ENCODE peak calls at places on chromosome 9, in four cellular contexts. One of them, this sample, is unnamed.

GRCh38 chr9:81737871-81738507 is 48.6 kb upstream of the TLE1 start:
- DNase-seq in left colon: no peak
- DNase-seq in fibroblast of gingiva: peak
- DNase-seq in aorta: peak
- DNase-seq in this sample: no peak

GRCh38 chr9:7957803-7958202 is 158.2 kb upstream of the DMAC1 start:
- DNase-seq in fibroblast of gingiva: no peak
- DNase-seq in left colon: no peak
- DNase-seq in aorta: no peak
- DNase-seq in this sample: no peak

GRCh38 chr9:120071760-120072159 is 508.2 kb downstream of the CDK5RAP2 start:
- DNase-seq in aorta: no peak
- DNase-seq in left colon: no peak
- DNase-seq in fibroblast of gingiva: no peak
- DNase-seq in this sample: no peak

GRCh38 chr9:70410368-70410767 is 4.1 kb downstream of the KLF9 start:
- DNase-seq in aorta: no peak
- DNase-seq in fibroblast of gingiva: no peak
- DNase-seq in left colon: no peak
- DNase-seq in this sample: no peak

GRCh38 chr9:133683494-133684460 is 47.6 kb downstream of the DBH start:
- DNase-seq in aorta: peak
- DNase-seq in fibroblast of gingiva: no peak
- DNase-seq in left colon: peak
- DNase-seq in this sample: no peak

GRCh38 chr9:90810686-90811085 is 9.1 kb downstream of the SYK start:
- DNase-seq in aorta: no peak
- DNase-seq in left colon: no peak
- DNase-seq in fibroblast of gingiva: no peak
- DNase-seq in this sample: no peak

GRCh38 chr9:121822093-121823085 is 171.0 kb downstream of the DAB2IP start:
- DNase-seq in aorta: no peak
- DNase-seq in fibroblast of gingiva: no peak
- DNase-seq in left colon: no peak
- DNase-seq in this sample: no peak

GRCh38 chr9:128337972-128338371 is 2.4 kb upstream of the SLC27A4 start:
- DNase-seq in fibroblast of gingiva: no peak
- DNase-seq in left colon: no peak
- DNase-seq in aorta: no peak
- DNase-seq in this sample: no peak

GRCh38 chr9:5586391-5586802 is 42.5 kb upstream of the RIC1 start:
- DNase-seq in left colon: no peak
- DNase-seq in fibroblast of gingiva: peak
- DNase-seq in aorta: no peak
- DNase-seq in this sample: no peak

GRCh38 chr9:74838351-74838750 is 49.4 kb downstream of the TRPM6 start:
- DNase-seq in left colon: no peak
- DNase-seq in fibroblast of gingiva: no peak
- DNase-seq in aorta: no peak
- DNase-seq in this sample: no peak

GRCh38 chr9:98275159-98275558 is 19.7 kb upstream of the TBC1D2 start:
- DNase-seq in aorta: no peak
- DNase-seq in left colon: no peak
- DNase-seq in fibroblast of gingiva: no peak
- DNase-seq in this sample: no peak

GRCh38 chr9:79312686-79313421 is 258.9 kb upstream of the TLE4 start:
- DNase-seq in left colon: no peak
- DNase-seq in aorta: no peak
- DNase-seq in fibroblast of gingiva: no peak
- DNase-seq in this sample: no peak

GRCh38 chr9:35945341-35946018 is 12.5 kb downstream of the OR2S2 start:
- DNase-seq in aorta: peak
- DNase-seq in left colon: peak
- DNase-seq in fibroblast of gingiva: peak
- DNase-seq in this sample: peak

GRCh38 chr9:21801683-21802417 is 586 bp upstream of the MTAP start:
- DNase-seq in fibroblast of gingiva: peak
- DNase-seq in aorta: peak
- DNase-seq in left colon: peak
- DNase-seq in this sample: peak

GRCh38 chr9:71664566-71664965 is 103.7 kb downstream of the CEMIP2 start:
- DNase-seq in aorta: no peak
- DNase-seq in fibroblast of gingiva: no peak
- DNase-seq in left colon: no peak
- DNase-seq in this sample: no peak

GRCh38 chr9:78695521-78695920 is 398.6 kb downstream of the PSAT1 start:
- DNase-seq in fibroblast of gingiva: no peak
- DNase-seq in aorta: peak
- DNase-seq in left colon: no peak
- DNase-seq in this sample: no peak

GRCh38 chr9:132637351-132637750 is 32.4 kb downstream of the DDX31 start:
- DNase-seq in aorta: no peak
- DNase-seq in fibroblast of gingiva: no peak
- DNase-seq in left colon: peak
- DNase-seq in this sample: no peak

GRCh38 chr9:111610851-111611250 is 11.4 kb upstream of the PTGR1 start:
- DNase-seq in left colon: no peak
- DNase-seq in fibroblast of gingiva: no peak
- DNase-seq in aorta: no peak
- DNase-seq in this sample: no peak

GRCh38 chr9:32587901-32588300 is 14.9 kb upstream of the NDUFB6 start:
- DNase-seq in aorta: no peak
- DNase-seq in fibroblast of gingiva: no peak
- DNase-seq in left colon: no peak
- DNase-seq in this sample: no peak

GRCh38 chr9:73183917-73184861 is 32.5 kb downstream of the ANXA1 start:
- DNase-seq in left colon: no peak
- DNase-seq in fibroblast of gingiva: peak
- DNase-seq in aorta: no peak
- DNase-seq in this sample: peak

GRCh38 chr9:95623614-95624013 is 106.8 kb upstream of the PTCH1 start:
- DNase-seq in fibroblast of gingiva: no peak
- DNase-seq in left colon: no peak
- DNase-seq in aorta: no peak
- DNase-seq in this sample: no peak

GRCh38 chr9:89109666-89110065 is 69.0 kb downstream of the SHC3 start:
- DNase-seq in left colon: no peak
- DNase-seq in fibroblast of gingiva: no peak
- DNase-seq in aorta: no peak
- DNase-seq in this sample: no peak

GRCh38 chr9:40925149-40925548 is 203.3 kb downstream of the FOXD4L6 start:
- DNase-seq in fibroblast of gingiva: no peak
- DNase-seq in aorta: no peak
- DNase-seq in left colon: no peak
- DNase-seq in this sample: no peak

GRCh38 chr9:115170674-115171073 is 52.7 kb upstream of the TNC start:
- DNase-seq in aorta: no peak
- DNase-seq in fibroblast of gingiva: peak
- DNase-seq in left colon: no peak
- DNase-seq in this sample: no peak

GRCh38 chr9:33637881-33638280 is 113.8 kb downstream of the ANKRD18B start:
- DNase-seq in fibroblast of gingiva: no peak
- DNase-seq in aorta: no peak
- DNase-seq in left colon: no peak
- DNase-seq in this sample: no peak

GRCh38 chr9:15999422-16000339 is 446.8 kb downstream of the CCDC171 start:
- DNase-seq in fibroblast of gingiva: peak
- DNase-seq in aorta: no peak
- DNase-seq in left colon: no peak
- DNase-seq in this sample: no peak

GRCh38 chr9:5500441-5501235 is 9.7 kb upstream of the PDCD1LG2 start:
- DNase-seq in fibroblast of gingiva: no peak
- DNase-seq in aorta: no peak
- DNase-seq in left colon: no peak
- DNase-seq in this sample: no peak

GRCh38 chr9:80285325-80285724 is 713.6 kb downstream of the TLE4 start:
- DNase-seq in aorta: no peak
- DNase-seq in left colon: no peak
- DNase-seq in fibroblast of gingiva: peak
- DNase-seq in this sample: no peak